ENCODE peak calls at places on chromosomes 4 and X, in ten cellular contexts. One of them, this sample, is unnamed.

GRCh38 chrX:132071260-132071659 is 48.2 kb downstream of the STK26 start:
- DNase-seq in heart left ventricle: no peak
- DNase-seq in heart right ventricle: no peak
- DNase-seq in nephron progenitor cell: no peak
- DNase-seq in lower leg skin: no peak
- DNase-seq in cardiac fibroblast: peak
- DNase-seq in astrocyte of the spinal cord: peak
- DNase-seq in Caco-2: no peak
- DNase-seq in psoas muscle: no peak
- DNase-seq in HFF-Myc: no peak
- DNase-seq in this sample: no peak

GRCh38 chr4:183987987-183988392 is 82.9 kb downstream of the STOX2 start:
- DNase-seq in heart left ventricle: peak
- DNase-seq in heart right ventricle: peak
- DNase-seq in nephron progenitor cell: peak
- DNase-seq in lower leg skin: no peak
- DNase-seq in cardiac fibroblast: peak
- DNase-seq in astrocyte of the spinal cord: peak
- DNase-seq in Caco-2: peak
- DNase-seq in psoas muscle: peak
- DNase-seq in HFF-Myc: peak
- DNase-seq in this sample: peak

GRCh38 chrX:107880054-107880610 is 54.5 kb downstream of the MID2 start:
- DNase-seq in heart left ventricle: no peak
- DNase-seq in heart right ventricle: no peak
- DNase-seq in nephron progenitor cell: no peak
- DNase-seq in lower leg skin: no peak
- DNase-seq in cardiac fibroblast: no peak
- DNase-seq in astrocyte of the spinal cord: no peak
- DNase-seq in Caco-2: no peak
- DNase-seq in psoas muscle: no peak
- DNase-seq in HFF-Myc: no peak
- DNase-seq in this sample: no peak

GRCh38 chr4:183873389-183874185 is 31.5 kb upstream of the STOX2 start:
- DNase-seq in heart left ventricle: no peak
- DNase-seq in heart right ventricle: no peak
- DNase-seq in nephron progenitor cell: no peak
- DNase-seq in lower leg skin: no peak
- DNase-seq in cardiac fibroblast: no peak
- DNase-seq in astrocyte of the spinal cord: no peak
- DNase-seq in Caco-2: no peak
- DNase-seq in psoas muscle: no peak
- DNase-seq in HFF-Myc: no peak
- DNase-seq in this sample: no peak

GRCh38 chrX:3548743-3549441 is 164.6 kb downstream of the PRKX start:
- DNase-seq in heart left ventricle: no peak
- DNase-seq in heart right ventricle: no peak
- DNase-seq in nephron progenitor cell: no peak
- DNase-seq in lower leg skin: no peak
- DNase-seq in cardiac fibroblast: peak
- DNase-seq in astrocyte of the spinal cord: peak
- DNase-seq in Caco-2: no peak
- DNase-seq in psoas muscle: no peak
- DNase-seq in HFF-Myc: no peak
- DNase-seq in this sample: no peak

GRCh38 chr4:8157944-8158709 is 486 bp downstream of the ABLIM2 start:
- DNase-seq in heart left ventricle: no peak
- DNase-seq in heart right ventricle: no peak
- DNase-seq in nephron progenitor cell: no peak
- DNase-seq in lower leg skin: no peak
- DNase-seq in cardiac fibroblast: no peak
- DNase-seq in astrocyte of the spinal cord: no peak
- DNase-seq in Caco-2: no peak
- DNase-seq in psoas muscle: no peak
- DNase-seq in HFF-Myc: no peak
- DNase-seq in this sample: peak

GRCh38 chr4:128241019-128241418 is 46.6 kb downstream of the PGRMC2 start:
- DNase-seq in heart left ventricle: no peak
- DNase-seq in heart right ventricle: no peak
- DNase-seq in nephron progenitor cell: no peak
- DNase-seq in lower leg skin: no peak
- DNase-seq in cardiac fibroblast: no peak
- DNase-seq in astrocyte of the spinal cord: no peak
- DNase-seq in Caco-2: no peak
- DNase-seq in psoas muscle: no peak
- DNase-seq in HFF-Myc: no peak
- DNase-seq in this sample: no peak

GRCh38 chrX:100376581-100376980 is 33.5 kb downstream of the PCDH19 start:
- DNase-seq in heart left ventricle: no peak
- DNase-seq in heart right ventricle: no peak
- DNase-seq in nephron progenitor cell: no peak
- DNase-seq in lower leg skin: no peak
- DNase-seq in cardiac fibroblast: peak
- DNase-seq in astrocyte of the spinal cord: no peak
- DNase-seq in Caco-2: no peak
- DNase-seq in psoas muscle: no peak
- DNase-seq in HFF-Myc: no peak
- DNase-seq in this sample: no peak

GRCh38 chrX:9681422-9681821 is 84.2 kb downstream of the GPR143 start:
- DNase-seq in heart left ventricle: no peak
- DNase-seq in heart right ventricle: no peak
- DNase-seq in nephron progenitor cell: no peak
- DNase-seq in lower leg skin: no peak
- DNase-seq in cardiac fibroblast: peak
- DNase-seq in astrocyte of the spinal cord: peak
- DNase-seq in Caco-2: no peak
- DNase-seq in psoas muscle: no peak
- DNase-seq in HFF-Myc: no peak
- DNase-seq in this sample: no peak

GRCh38 chrX:9682861-9683260 is 82.8 kb downstream of the GPR143 start:
- DNase-seq in heart left ventricle: no peak
- DNase-seq in heart right ventricle: no peak
- DNase-seq in nephron progenitor cell: no peak
- DNase-seq in lower leg skin: no peak
- DNase-seq in cardiac fibroblast: no peak
- DNase-seq in astrocyte of the spinal cord: no peak
- DNase-seq in Caco-2: no peak
- DNase-seq in psoas muscle: no peak
- DNase-seq in HFF-Myc: no peak
- DNase-seq in this sample: no peak

GRCh38 chrX:9683350-9683749 is 82.3 kb downstream of the GPR143 start:
- DNase-seq in heart left ventricle: no peak
- DNase-seq in heart right ventricle: no peak
- DNase-seq in nephron progenitor cell: no peak
- DNase-seq in lower leg skin: no peak
- DNase-seq in cardiac fibroblast: no peak
- DNase-seq in astrocyte of the spinal cord: no peak
- DNase-seq in Caco-2: no peak
- DNase-seq in psoas muscle: no peak
- DNase-seq in HFF-Myc: no peak
- DNase-seq in this sample: no peak

GRCh38 chrX:9681011-9681410 is 84.6 kb downstream of the GPR143 start:
- DNase-seq in heart left ventricle: no peak
- DNase-seq in heart right ventricle: no peak
- DNase-seq in nephron progenitor cell: no peak
- DNase-seq in lower leg skin: no peak
- DNase-seq in cardiac fibroblast: no peak
- DNase-seq in astrocyte of the spinal cord: no peak
- DNase-seq in Caco-2: no peak
- DNase-seq in psoas muscle: no peak
- DNase-seq in HFF-Myc: no peak
- DNase-seq in this sample: no peak

GRCh38 chrX:9682456-9682855 is 83.2 kb downstream of the GPR143 start:
- DNase-seq in heart left ventricle: no peak
- DNase-seq in heart right ventricle: no peak
- DNase-seq in nephron progenitor cell: no peak
- DNase-seq in lower leg skin: no peak
- DNase-seq in cardiac fibroblast: peak
- DNase-seq in astrocyte of the spinal cord: peak
- DNase-seq in Caco-2: no peak
- DNase-seq in psoas muscle: no peak
- DNase-seq in HFF-Myc: no peak
- DNase-seq in this sample: no peak
- TF ChIP-seq CTCF in heart left ventricle: peak
- TF ChIP-seq CTCF in heart right ventricle: peak
- TF ChIP-seq CTCF in nephron progenitor cell: no peak
- TF ChIP-seq CTCF in lower leg skin: no peak
- TF ChIP-seq CTCF in cardiac fibroblast: peak
- TF ChIP-seq CTCF in astrocyte of the spinal cord: peak
- TF ChIP-seq CTCF in Caco-2: no peak
- TF ChIP-seq CTCF in psoas muscle: peak
- TF ChIP-seq CTCF in HFF-Myc: no peak
- TF ChIP-seq CTCF in this sample: no peak

GRCh38 chr4:177508662-177509061 is 66.4 kb upstream of the AGA start:
- DNase-seq in heart left ventricle: no peak
- DNase-seq in heart right ventricle: no peak
- DNase-seq in nephron progenitor cell: no peak
- DNase-seq in lower leg skin: no peak
- DNase-seq in cardiac fibroblast: no peak
- DNase-seq in astrocyte of the spinal cord: no peak
- DNase-seq in Caco-2: no peak
- DNase-seq in psoas muscle: no peak
- DNase-seq in HFF-Myc: no peak
- DNase-seq in this sample: no peak

GRCh38 chr4:177509346-177509745 is 67.1 kb upstream of the AGA start:
- DNase-seq in heart left ventricle: no peak
- DNase-seq in heart right ventricle: no peak
- DNase-seq in nephron progenitor cell: no peak
- DNase-seq in lower leg skin: no peak
- DNase-seq in cardiac fibroblast: no peak
- DNase-seq in astrocyte of the spinal cord: no peak
- DNase-seq in Caco-2: no peak
- DNase-seq in psoas muscle: no peak
- DNase-seq in HFF-Myc: no peak
- DNase-seq in this sample: no peak

GRCh38 chr4:177499537-177499936 is 57.3 kb upstream of the AGA start:
- DNase-seq in heart left ventricle: no peak
- DNase-seq in heart right ventricle: no peak
- DNase-seq in nephron progenitor cell: no peak
- DNase-seq in lower leg skin: no peak
- DNase-seq in cardiac fibroblast: no peak
- DNase-seq in astrocyte of the spinal cord: no peak
- DNase-seq in Caco-2: no peak
- DNase-seq in psoas muscle: no peak
- DNase-seq in HFF-Myc: no peak
- DNase-seq in this sample: no peak

GRCh38 chr4:177505171-177505615 is 63.0 kb upstream of the AGA start:
- DNase-seq in heart left ventricle: no peak
- DNase-seq in heart right ventricle: no peak
- DNase-seq in nephron progenitor cell: no peak
- DNase-seq in lower leg skin: no peak
- DNase-seq in cardiac fibroblast: no peak
- DNase-seq in astrocyte of the spinal cord: no peak
- DNase-seq in Caco-2: peak
- DNase-seq in psoas muscle: no peak
- DNase-seq in HFF-Myc: no peak
- DNase-seq in this sample: no peak
- TF ChIP-seq CTCF in heart left ventricle: no peak
- TF ChIP-seq CTCF in heart right ventricle: no peak
- TF ChIP-seq CTCF in nephron progenitor cell: no peak
- TF ChIP-seq CTCF in lower leg skin: no peak
- TF ChIP-seq CTCF in cardiac fibroblast: no peak
- TF ChIP-seq CTCF in astrocyte of the spinal cord: no peak
- TF ChIP-seq CTCF in Caco-2: no peak
- TF ChIP-seq CTCF in psoas muscle: no peak
- TF ChIP-seq CTCF in HFF-Myc: no peak
- TF ChIP-seq CTCF in this sample: no peak

DNA sequence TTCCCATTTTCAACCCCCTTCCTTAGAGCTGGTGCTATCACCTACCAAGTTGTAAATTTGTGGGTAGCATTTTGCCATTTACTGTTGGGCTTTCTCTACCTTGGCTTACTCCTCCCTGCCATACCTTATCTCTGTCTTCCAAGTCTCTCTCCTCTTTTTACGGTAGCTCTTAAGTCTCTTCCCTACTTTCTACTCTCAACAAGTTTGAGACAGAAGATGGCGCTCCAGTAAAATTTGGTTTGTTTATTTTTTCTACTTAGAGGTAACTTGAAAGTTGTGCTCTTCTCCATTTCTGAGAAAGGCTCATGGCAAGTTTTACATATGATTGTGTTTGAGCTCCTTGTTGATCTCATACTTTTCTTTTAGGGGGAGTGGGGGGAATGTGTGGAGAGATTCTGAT is 1508.1 kb downstream of the TECRL start:
- DNase-seq in heart left ventricle: no peak
- DNase-seq in heart right ventricle: no peak
- DNase-seq in nephron progenitor cell: no peak
- DNase-seq in lower leg skin: no peak
- DNase-seq in cardiac fibroblast: no peak
- DNase-seq in astrocyte of the spinal cord: no peak
- DNase-seq in Caco-2: no peak
- DNase-seq in psoas muscle: no peak
- DNase-seq in HFF-Myc: no peak
- DNase-seq in this sample: no peak
- TF ChIP-seq CTCF in heart left ventricle: no peak
- TF ChIP-seq CTCF in heart right ventricle: no peak
- TF ChIP-seq CTCF in nephron progenitor cell: no peak
- TF ChIP-seq CTCF in lower leg skin: no peak
- TF ChIP-seq CTCF in cardiac fibroblast: no peak
- TF ChIP-seq CTCF in astrocyte of the spinal cord: no peak
- TF ChIP-seq CTCF in Caco-2: no peak
- TF ChIP-seq CTCF in psoas muscle: no peak
- TF ChIP-seq CTCF in HFF-Myc: no peak
- TF ChIP-seq CTCF in this sample: no peak

GRCh38 chr4:38030023-38030422 is 69.8 kb downstream of the PTTG2 start:
- DNase-seq in heart left ventricle: no peak
- DNase-seq in heart right ventricle: no peak
- DNase-seq in nephron progenitor cell: no peak
- DNase-seq in lower leg skin: no peak
- DNase-seq in cardiac fibroblast: no peak
- DNase-seq in astrocyte of the spinal cord: peak
- DNase-seq in Caco-2: no peak
- DNase-seq in psoas muscle: no peak
- DNase-seq in HFF-Myc: no peak
- DNase-seq in this sample: no peak

GRCh38 chr4:38026138-38026740 is 66.0 kb downstream of the PTTG2 start:
- DNase-seq in heart left ventricle: no peak
- DNase-seq in heart right ventricle: no peak
- DNase-seq in nephron progenitor cell: no peak
- DNase-seq in lower leg skin: no peak
- DNase-seq in cardiac fibroblast: no peak
- DNase-seq in astrocyte of the spinal cord: no peak
- DNase-seq in Caco-2: no peak
- DNase-seq in psoas muscle: no peak
- DNase-seq in HFF-Myc: no peak
- DNase-seq in this sample: no peak

GRCh38 chr4:38025665-38026064 is 65.5 kb downstream of the PTTG2 start:
- DNase-seq in heart left ventricle: no peak
- DNase-seq in heart right ventricle: no peak
- DNase-seq in nephron progenitor cell: no peak
- DNase-seq in lower leg skin: no peak
- DNase-seq in cardiac fibroblast: no peak
- DNase-seq in astrocyte of the spinal cord: no peak
- DNase-seq in Caco-2: no peak
- DNase-seq in psoas muscle: no peak
- DNase-seq in HFF-Myc: no peak
- DNase-seq in this sample: no peak

GRCh38 chr4:38024203-38024504 is 64.0 kb downstream of the PTTG2 start:
- DNase-seq in heart left ventricle: no peak
- DNase-seq in heart right ventricle: no peak
- DNase-seq in nephron progenitor cell: no peak
- DNase-seq in lower leg skin: no peak
- DNase-seq in cardiac fibroblast: no peak
- DNase-seq in astrocyte of the spinal cord: no peak
- DNase-seq in Caco-2: no peak
- DNase-seq in psoas muscle: no peak
- DNase-seq in HFF-Myc: no peak
- DNase-seq in this sample: no peak

GRCh38 chr4:38028556-38028955 is 68.4 kb downstream of the PTTG2 start:
- DNase-seq in heart left ventricle: no peak
- DNase-seq in heart right ventricle: no peak
- DNase-seq in nephron progenitor cell: no peak
- DNase-seq in lower leg skin: no peak
- DNase-seq in cardiac fibroblast: no peak
- DNase-seq in astrocyte of the spinal cord: peak
- DNase-seq in Caco-2: no peak
- DNase-seq in psoas muscle: no peak
- DNase-seq in HFF-Myc: no peak
- DNase-seq in this sample: no peak
- TF ChIP-seq CTCF in heart left ventricle: no peak
- TF ChIP-seq CTCF in heart right ventricle: no peak
- TF ChIP-seq CTCF in nephron progenitor cell: no peak
- TF ChIP-seq CTCF in lower leg skin: no peak
- TF ChIP-seq CTCF in cardiac fibroblast: no peak
- TF ChIP-seq CTCF in astrocyte of the spinal cord: no peak
- TF ChIP-seq CTCF in Caco-2: no peak
- TF ChIP-seq CTCF in psoas muscle: no peak
- TF ChIP-seq CTCF in HFF-Myc: no peak
- TF ChIP-seq CTCF in this sample: no peak

This sample was measured in endothelial cell.